ENCODE peak calls at places on chromosomes 11 and 22, in four cellular contexts. M is tibial nerve, J is lung, X is heart left ventricle. R is an unnamed sample.

GRCh38 chr11:68338041-68338800 is 25.8 kb downstream of the LRP5 start:
- DNase-seq in M (no peak), J (no peak), X (no peak), R (no peak)

GRCh38 chr11:121841487-121842167 is 274.4 kb downstream of the BLID start:
- DNase-seq in M (no peak), J (no peak), X (no peak), R (no peak)

GRCh38 chr11:95512177-95512576 is 277.4 kb downstream of the FAM76B start:
- DNase-seq in M (no peak), J (peak; percentile 32), X (no peak), R (no peak)

GRCh38 chr11:71201936-71202597 is 50.3 kb downstream of the SHANK2 start:
- DNase-seq in M (no peak), J (no peak), X (no peak), R (no peak)

GRCh38 chr11:123547180-123547579 is 107.2 kb downstream of the SCN3B start:
- DNase-seq in M (no peak), J (no peak), X (no peak), R (no peak)

GRCh38 chr11:113387605-113388211 is at the start of gene ANKK1:
- DNase-seq in M (no peak), J (no peak), X (no peak), R (no peak)

GRCh38 chr22:24337894-24338645 is 67.4 kb downstream of the SPECC1L start:
- DNase-seq in M (no peak), J (no peak), X (no peak), R (no peak)

GRCh38 chr11:77467993-77468392 is 5.9 kb downstream of the PAK1 start:
- DNase-seq in M (no peak), J (no peak), X (no peak), R (no peak)

GRCh38 chr11:58786693-58787092 is 55.0 kb upstream of the GLYAT start:
- DNase-seq in M (no peak), J (no peak), X (no peak), R (no peak)

GRCh38 chr11:102341844-102342318 is 5.1 kb upstream of the BIRC2 start:
- DNase-seq in M (peak; percentile 57), J (peak; percentile 66), X (peak; percentile 77), R (peak; percentile 85)

GRCh38 chr22:37973271-37974170 is 10.8 kb downstream of the SOX10 start:
- DNase-seq in M (no peak), J (no peak), X (no peak), R (no peak)

GRCh38 chr22:44247923-44248892 is 64.5 kb downstream of the SHISAL1 start:
- DNase-seq in M (no peak), J (no peak), X (no peak), R (no peak)

GRCh38 chr11:12598330-12599256 is 75.6 kb upstream of the TEAD1 start:
- DNase-seq in M (no peak), J (no peak), X (no peak), R (no peak)

GRCh38 chr11:77517753-77518152 is 43.9 kb upstream of the PAK1 start:
- DNase-seq in M (no peak), J (no peak), X (no peak), R (no peak)

GRCh38 chr11:133598879-133599278 is 66.6 kb upstream of the OPCML start:
- DNase-seq in M (no peak), J (no peak), X (no peak), R (no peak)

GRCh38 chr11:7292902-7293301 is 41.2 kb downstream of the SYT9 start:
- DNase-seq in M (no peak), J (no peak), X (no peak), R (no peak)

GRCh38 chr11:121671276-121672168 is 218.8 kb upstream of the SORL1-AS1 start:
- DNase-seq in M (no peak), J (no peak), X (no peak), R (no peak)

GRCh38 chr11:64146036-64146943 is 19.6 kb downstream of the MACROD1 start:
- DNase-seq in M (no peak), J (peak; percentile 61), X (peak; percentile 46), R (no peak)

GRCh38 chr22:30636226-30637077 is 871 bp downstream of the SLC35E4 start:
- DNase-seq in M (no peak), J (no peak), X (peak; percentile 31), R (no peak)

GRCh38 chr11:118168751-118169150 is 7.7 kb downstream of the SCN2B start:
- DNase-seq in M (no peak), J (no peak), X (no peak), R (no peak)

GRCh38 chr11:65215441-65216076 is 33.8 kb downstream of the CAPN1 start:
- DNase-seq in M (no peak), J (no peak), X (no peak), R (no peak)

GRCh38 chr11:66554602-66555001 is 7.9 kb downstream of the ACTN3 start:
- DNase-seq in M (no peak), J (no peak), X (no peak), R (no peak)

GRCh38 chr11:7571640-7572000 is 57.8 kb downstream of the PPFIBP2 start:
- DNase-seq in M (peak; percentile 64), J (peak; percentile 79), X (peak; percentile 59), R (no peak)

GRCh38 chr11:74636633-74637184 is 44.3 kb downstream of the POLD3 start:
- DNase-seq in M (no peak), J (no peak), X (no peak), R (no peak)

GRCh38 chr11:17775507-17776212 is 41.1 kb downstream of the KCNC1 start:
- DNase-seq in M (no peak), J (no peak), X (no peak), R (no peak)

GRCh38 chr11:8268530-8269461 is 5.1 kb upstream of the LMO1 start:
- DNase-seq in M (no peak), J (no peak), X (no peak), R (no peak)

GRCh38 chr22:30860176-30861105 is 108.1 kb downstream of the MORC2 start:
- DNase-seq in M (no peak), J (no peak), X (no peak), R (peak; percentile 43)

GRCh38 chr11:83070044-83070877 is 1.4 kb downstream of the RAB30 start:
- DNase-seq in M (no peak), J (peak; percentile 41), X (no peak), R (no peak)

GRCh38 chr11:106369224-106369623 is 291.8 kb downstream of the AASDHPPT start:
- DNase-seq in M (no peak), J (no peak), X (no peak), R (no peak)

GRCh38 chr22:42459273-42460040 is 27.3 kb upstream of the NFAM1 start:
- DNase-seq in M (no peak), J (no peak), X (no peak), R (no peak)

GRCh38 chr11:100687630-100688395 is 725 bp downstream of the ARHGAP42 start:
- DNase-seq in M (peak; percentile 23), J (peak; percentile 44), X (peak; percentile 57), R (peak; percentile 65)

GRCh38 chr11:88188251-88189030 is 13.2 kb upstream of the RAB38 start:
- DNase-seq in M (no peak), J (no peak), X (no peak), R (no peak)

GRCh38 chr11:126344291-126344970 is 11.1 kb upstream of the ST3GAL4 start:
- DNase-seq in M (no peak), J (no peak), X (no peak), R (no peak)

GRCh38 chr11:126347751-126348628 is 7.5 kb upstream of the ST3GAL4 start:
- DNase-seq in M (no peak), J (no peak), X (no peak), R (no peak)

GRCh38 chr11:126345283-126345682 is 10.2 kb upstream of the ST3GAL4 start:
- DNase-seq in M (no peak), J (no peak), X (no peak), R (no peak)

GRCh38 chr11:126345759-126346585 is 9.5 kb upstream of the ST3GAL4 start:
- DNase-seq in M (no peak), J (no peak), X (no peak), R (no peak)

GRCh38 chr11:126346586-126346940 is 8.9 kb upstream of the ST3GAL4 start:
- DNase-seq in M (no peak), J (no peak), X (no peak), R (no peak)
- H3K27ac ChIP-seq in M (peak overlapping the region; percentile 48), J (peak overlapping the region; percentile 86), X (peak overlapping the region; percentile 79), R (peak overlapping the region; percentile 61)

GRCh38 chr22:28810839-28811491 is 10.6 kb upstream of the XBP1 start:
- DNase-seq in M (no peak), J (no peak), X (no peak), R (no peak)
- H3K4me1 ChIP-seq in M (peaks cover 31% of the 10 kb centered on the region), J (no peaks in the 10 kb centered on the region), X (peaks cover 20% of the 10 kb centered on the region), R (peaks cover 3% of the 10 kb centered on the region)

GRCh38 chr11:35515224-35515623 is 10.2 kb downstream of the PAMR1 start:
- DNase-seq in M (no peak), J (no peak), X (no peak), R (no peak)

GRCh38 chr11:35516361-35516760 is 9.1 kb downstream of the PAMR1 start:
- DNase-seq in M (no peak), J (no peak), X (no peak), R (no peak)

GRCh38 chr11:35507688-35508087 is 17.7 kb downstream of the PAMR1 start:
- DNase-seq in M (no peak), J (no peak), X (no peak), R (no peak)

GRCh38 chr11:35514481-35514880 is 10.9 kb downstream of the PAMR1 start:
- DNase-seq in M (no peak), J (no peak), X (no peak), R (no peak)

GRCh38 chr11:35511666-35512065 is 13.8 kb downstream of the PAMR1 start:
- DNase-seq in M (no peak), J (no peak), X (no peak), R (no peak)
- H3K27ac ChIP-seq in M (no peak overlapping the region), J (no peak overlapping the region), X (no peak overlapping the region), R (no peak overlapping the region)

GRCh38 chr22:25992331-25992730 is 176.9 kb upstream of the SEZ6L start:
- DNase-seq in M (no peak), J (no peak), X (no peak), R (no peak)
- H3K4me1 ChIP-seq in M (no peaks in the 10 kb centered on the region), J (peaks cover 4% of the 10 kb centered on the region), X (peaks cover 15% of the 10 kb centered on the region), R (no peaks in the 10 kb centered on the region)

GRCh38 chr11:111324277-111324720 is 26.0 kb downstream of the POU2AF3 start:
- DNase-seq in M (no peak), J (no peak), X (no peak), R (peak; percentile 78)
- H3K27ac ChIP-seq in M (peak overlapping the region; percentile 30), J (no peak overlapping the region), X (no peak overlapping the region), R (peak overlapping the region; percentile 82)